ENCODE peak calls at places on chromosomes 16 and 17, in four cellular contexts. Y is HepG2, G is GM12878, Z is K562. X is an unnamed sample.

GRCh38 chr16:49513040-49513439 is 139.4 kb downstream of the C16orf78 start:
- DNase-seq in Y (no peak), G (no peak), Z (peak), X (peak)

GRCh38 chr16:56606071-56606687 is 2.2 kb upstream of the MT2A start:
- DNase-seq in Y (no peak), G (no peak), Z (no peak), X (no peak)

GRCh38 chr16:6133009-6133408 is 1035.4 kb upstream of the EEF2KMT start:
- DNase-seq in G (no peak), Z (no peak), Y (no peak), X (no peak)

GRCh38 chr16:23584186-23585076 is 11.7 kb downstream of the NDUFAB1 start:
- DNase-seq in Y (no peak), Z (no peak), G (no peak), X (no peak)

GRCh38 chr17:7857724-7858486 is at the start of gene CYB5D1:
- DNase-seq in G (no peak), Y (peak), Z (peak), X (peak)

GRCh38 chr17:1999557-2000251 is 25.4 kb downstream of the RTN4RL1 start:
- DNase-seq in Y (peak), Z (no peak), G (no peak), X (peak)

GRCh38 chr16:68075980-68076379 is 9.2 kb upstream of the NFATC3 start:
- DNase-seq in Z (no peak), G (no peak), Y (no peak), X (no peak)

GRCh38 chr17:40559016-40559853 is 6.0 kb downstream of the CCR7 start:
- DNase-seq in Y (no peak), G (no peak), Z (no peak), X (peak)

GRCh38 chr17:7380321-7380720 is 568 bp upstream of the TNK1 start:
- DNase-seq in Z (no peak), Y (no peak), G (no peak), X (peak)

GRCh38 chr17:12618557-12618956 is 47.1 kb upstream of the MYOCD start:
- DNase-seq in Z (no peak), G (no peak), Y (no peak), X (no peak)

GRCh38 chr16:67036323-67036741 is 7.4 kb downstream of the CBFB start:
- DNase-seq in G (no peak), Y (no peak), Z (no peak), X (no peak)

GRCh38 chr17:27281438-27281837 is 12.5 kb upstream of the WSB1 start:
- DNase-seq in Z (no peak), G (no peak), Y (no peak), X (no peak)

GRCh38 chr17:9022553-9023388 is 1.5 kb downstream of the NTN1 start:
- DNase-seq in Z (no peak), Y (no peak), G (no peak), X (peak)

GRCh38 chr17:74125160-74125559 is 78.3 kb upstream of the RPL38 start:
- DNase-seq in G (no peak), Y (no peak), Z (no peak), X (no peak)

GRCh38 chr17:15431201-15431600 is 36.2 kb downstream of the CDRT4 start:
- DNase-seq in Y (no peak), Z (no peak), G (no peak), X (no peak)

GRCh38 chr16:67930678-67931211 is 917 bp downstream of the CTRL start:
- DNase-seq in Z (no peak), Y (no peak), G (no peak), X (no peak)

GRCh38 chr16:2090819-2091721 is 43.3 kb downstream of the TSC2 start:
- DNase-seq in Z (peak), Y (no peak), G (no peak), X (peak)

GRCh38 chr16:84851192-84852127 is 31.7 kb downstream of the CRISPLD2 start:
- DNase-seq in Y (peak), Z (no peak), G (no peak), X (no peak)

GRCh38 chr16:17106243-17106791 is 364.4 kb downstream of the XYLT1 start:
- DNase-seq in Z (no peak), G (peak), Y (no peak), X (peak)

GRCh38 chr17:63601439-63602371 is 1.0 kb downstream of the TACO1 start:
- DNase-seq in G (no peak), Y (peak), Z (peak), X (no peak)

GRCh38 chr16:86774931-86775330 is 196.6 kb downstream of the FOXL1 start:
- DNase-seq in Y (no peak), G (no peak), Z (no peak), X (no peak)

GRCh38 chr16:2825049-2825742 is 4.9 kb upstream of the ZG16B start:
- DNase-seq in G (no peak), Y (no peak), Z (no peak), X (no peak)

GRCh38 chr17:74445156-74445555 is 13.3 kb downstream of the GPRC5C start:
- DNase-seq in Y (no peak), G (no peak), Z (no peak), X (no peak)

GRCh38 chr17:36525888-36526287 is 8.8 kb downstream of the MYO19 start:
- DNase-seq in G (no peak), Z (no peak), Y (no peak), X (no peak)

GRCh38 chr17:39736319-39737165 is 1.2 kb upstream of the GRB7 start:
- DNase-seq in Z (peak), Y (peak), G (no peak), X (no peak)

GRCh38 chr16:24537474-24538337 is 1.7 kb upstream of the RBBP6 start:
- DNase-seq in G (no peak), Y (peak), Z (peak), X (no peak)

GRCh38 chr17:80950466-80951120 is 41.0 kb upstream of the CHMP6 start:
- DNase-seq in Y (no peak), G (no peak), Z (no peak), X (peak)
- TF ChIP-seq NR2C2 in Y (no peak), G (no peak), Z (no peak), X (no peak)

GRCh38 chr17:37833237-37833859 is 88.5 kb upstream of the HNF1B start:
- DNase-seq in Z (no peak), G (peak), Y (no peak), X (no peak)
- TF ChIP-seq NR2C2 in Z (peak), G (no peak), Y (no peak), X (no peak)

DNA sequence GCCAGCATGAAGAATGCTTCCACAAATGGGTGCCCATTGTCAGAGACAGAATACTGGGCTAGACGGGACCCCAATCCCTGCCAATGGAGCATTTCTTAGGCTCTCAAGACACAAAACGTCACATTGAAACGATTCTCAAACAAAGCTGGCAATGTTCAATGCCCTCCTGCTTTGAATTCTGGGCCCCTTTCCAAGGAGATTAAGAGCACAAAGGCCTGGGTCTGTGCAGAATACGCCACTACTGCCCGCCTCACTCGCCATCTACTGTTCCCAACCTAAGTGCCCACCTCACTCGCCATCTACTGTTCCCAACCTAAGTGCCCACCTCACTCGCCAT is 9.7 kb downstream of the CFAP20 start:
- DNase-seq in Z (no peak), G (no peak), Y (no peak), X (no peak)
- TF ChIP-seq NR2C2 in Z (no peak), G (no peak), Y (no peak), X (no peak)

GRCh38 chr17:68981288-68981687 is 26.1 kb upstream of the ABCA8 start:
- DNase-seq in Y (peak), G (peak), Z (no peak), X (no peak)
- TF ChIP-seq NR2C2 in Y (no peak), G (no peak), Z (no peak), X (no peak)

GRCh38 chr17:79911430-79912399 is 72.5 kb upstream of the CBX4 start:
- DNase-seq in Y (no peak), G (no peak), Z (no peak), X (no peak)
- TF ChIP-seq NR2C2 in Y (no peak), G (no peak), Z (no peak), X (no peak)

X was measured in WTC11.